ENCODE peak calls at places on chromosomes 11 and 22, in seven cellular contexts. One of them, this sample, is unnamed. For H3K4me1, the result is how much of the 10 kb centered on the place peaks cover.

GRCh38 chr11:84886344-84886743 is 740.8 kb downstream of the DLG2 start:
- DNase-seq in GM23248: peak
- DNase-seq in naive thymus-derived CD4-positive, alpha-beta T cell: no peak
- DNase-seq in right cardiac atrium: no peak
- DNase-seq in SK-N-SH: no peak
- DNase-seq in heart right ventricle: peak
- DNase-seq in mucosa of descending colon: no peak
- DNase-seq in this sample: no peak

GRCh38 chr22:20027966-20028854 is 7.3 kb downstream of the TANGO2 start:
- DNase-seq in naive thymus-derived CD4-positive, alpha-beta T cell: no peak
- DNase-seq in SK-N-SH: no peak
- DNase-seq in GM23248: peak
- DNase-seq in mucosa of descending colon: peak
- DNase-seq in heart right ventricle: no peak
- DNase-seq in right cardiac atrium: peak
- DNase-seq in this sample: peak

GRCh38 chr11:101126551-101127347 is 2.9 kb downstream of the PGR start:
- DNase-seq in heart right ventricle: peak
- DNase-seq in SK-N-SH: no peak
- DNase-seq in naive thymus-derived CD4-positive, alpha-beta T cell: no peak
- DNase-seq in GM23248: peak
- DNase-seq in mucosa of descending colon: peak
- DNase-seq in right cardiac atrium: peak
- DNase-seq in this sample: peak

GRCh38 chr11:71281901-71282300 is 29.5 kb upstream of the SHANK2 start:
- DNase-seq in mucosa of descending colon: peak
- DNase-seq in SK-N-SH: no peak
- DNase-seq in heart right ventricle: no peak
- DNase-seq in naive thymus-derived CD4-positive, alpha-beta T cell: no peak
- DNase-seq in GM23248: no peak
- DNase-seq in right cardiac atrium: no peak
- DNase-seq in this sample: no peak

GRCh38 chr11:16028406-16028805 is 327.9 kb downstream of the SOX6 start:
- DNase-seq in SK-N-SH: no peak
- DNase-seq in naive thymus-derived CD4-positive, alpha-beta T cell: no peak
- DNase-seq in GM23248: no peak
- DNase-seq in mucosa of descending colon: no peak
- DNase-seq in right cardiac atrium: no peak
- DNase-seq in heart right ventricle: no peak
- DNase-seq in this sample: peak

GRCh38 chr11:116596346-116597260 is 176.2 kb downstream of the BUD13 start:
- DNase-seq in heart right ventricle: no peak
- DNase-seq in right cardiac atrium: no peak
- DNase-seq in GM23248: no peak
- DNase-seq in SK-N-SH: no peak
- DNase-seq in mucosa of descending colon: no peak
- DNase-seq in naive thymus-derived CD4-positive, alpha-beta T cell: no peak
- DNase-seq in this sample: no peak

GRCh38 chr11:2825886-2826678 is 59.5 kb downstream of the CDKN1C start:
- DNase-seq in naive thymus-derived CD4-positive, alpha-beta T cell: no peak
- DNase-seq in SK-N-SH: peak
- DNase-seq in heart right ventricle: peak
- DNase-seq in mucosa of descending colon: peak
- DNase-seq in GM23248: peak
- DNase-seq in right cardiac atrium: peak
- DNase-seq in this sample: peak

GRCh38 chr22:45516923-45517675 is 14.4 kb downstream of the FBLN1 start:
- DNase-seq in SK-N-SH: no peak
- DNase-seq in heart right ventricle: no peak
- DNase-seq in mucosa of descending colon: no peak
- DNase-seq in naive thymus-derived CD4-positive, alpha-beta T cell: no peak
- DNase-seq in right cardiac atrium: peak
- DNase-seq in GM23248: peak
- DNase-seq in this sample: peak

GRCh38 chr22:46371623-46372226 is 36.2 kb downstream of the TRMU start:
- DNase-seq in mucosa of descending colon: no peak
- DNase-seq in SK-N-SH: no peak
- DNase-seq in heart right ventricle: no peak
- DNase-seq in naive thymus-derived CD4-positive, alpha-beta T cell: no peak
- DNase-seq in right cardiac atrium: no peak
- DNase-seq in GM23248: no peak
- DNase-seq in this sample: no peak

GRCh38 chr11:6855971-6856542 is 6.8 kb upstream of the OR10A2 start:
- DNase-seq in GM23248: peak
- DNase-seq in mucosa of descending colon: no peak
- DNase-seq in naive thymus-derived CD4-positive, alpha-beta T cell: no peak
- DNase-seq in heart right ventricle: no peak
- DNase-seq in SK-N-SH: no peak
- DNase-seq in right cardiac atrium: no peak
- DNase-seq in this sample: no peak

GRCh38 chr22:45503816-45504702 is 1.4 kb downstream of the FBLN1 start:
- DNase-seq in mucosa of descending colon: no peak
- DNase-seq in heart right ventricle: no peak
- DNase-seq in SK-N-SH: peak
- DNase-seq in GM23248: peak
- DNase-seq in naive thymus-derived CD4-positive, alpha-beta T cell: no peak
- DNase-seq in right cardiac atrium: peak
- DNase-seq in this sample: peak

GRCh38 chr22:46273432-46274148 is 5.8 kb downstream of the TTC38 start:
- DNase-seq in heart right ventricle: no peak
- DNase-seq in naive thymus-derived CD4-positive, alpha-beta T cell: no peak
- DNase-seq in right cardiac atrium: no peak
- DNase-seq in SK-N-SH: no peak
- DNase-seq in GM23248: no peak
- DNase-seq in mucosa of descending colon: no peak
- DNase-seq in this sample: no peak

GRCh38 chr11:8065031-8065430 is 16.0 kb upstream of the TUB start:
- DNase-seq in mucosa of descending colon: no peak
- DNase-seq in right cardiac atrium: no peak
- DNase-seq in naive thymus-derived CD4-positive, alpha-beta T cell: no peak
- DNase-seq in heart right ventricle: no peak
- DNase-seq in SK-N-SH: no peak
- DNase-seq in GM23248: no peak
- DNase-seq in this sample: no peak

GRCh38 chr11:68471360-68472340 is 11.1 kb downstream of the PPP6R3 start:
- DNase-seq in SK-N-SH: no peak
- DNase-seq in GM23248: peak
- DNase-seq in right cardiac atrium: no peak
- DNase-seq in mucosa of descending colon: no peak
- DNase-seq in naive thymus-derived CD4-positive, alpha-beta T cell: peak
- DNase-seq in heart right ventricle: no peak
- DNase-seq in this sample: peak

GRCh38 chr11:68392822-68393221 is 67.7 kb upstream of the PPP6R3 start:
- DNase-seq in SK-N-SH: no peak
- DNase-seq in heart right ventricle: no peak
- DNase-seq in GM23248: no peak
- DNase-seq in mucosa of descending colon: no peak
- DNase-seq in naive thymus-derived CD4-positive, alpha-beta T cell: no peak
- DNase-seq in right cardiac atrium: no peak
- DNase-seq in this sample: no peak

GRCh38 chr11:87926250-87926970 is 248.8 kb downstream of the RAB38 start:
- DNase-seq in naive thymus-derived CD4-positive, alpha-beta T cell: no peak
- DNase-seq in right cardiac atrium: no peak
- DNase-seq in SK-N-SH: no peak
- DNase-seq in mucosa of descending colon: no peak
- DNase-seq in GM23248: peak
- DNase-seq in heart right ventricle: no peak
- DNase-seq in this sample: peak

GRCh38 chr22:24379536-24379935 is 47.9 kb upstream of the ADORA2A start:
- DNase-seq in GM23248: peak
- DNase-seq in SK-N-SH: no peak
- DNase-seq in heart right ventricle: no peak
- DNase-seq in naive thymus-derived CD4-positive, alpha-beta T cell: peak
- DNase-seq in right cardiac atrium: no peak
- DNase-seq in mucosa of descending colon: no peak
- DNase-seq in this sample: no peak

GRCh38 chr11:108009497-108010360 is 1.0 kb downstream of the CUL5 start:
- DNase-seq in naive thymus-derived CD4-positive, alpha-beta T cell: peak
- DNase-seq in heart right ventricle: no peak
- DNase-seq in mucosa of descending colon: no peak
- DNase-seq in right cardiac atrium: no peak
- DNase-seq in GM23248: peak
- DNase-seq in SK-N-SH: peak
- DNase-seq in this sample: no peak

GRCh38 chr11:79055866-79056632 is 384.8 kb downstream of the TENM4 start:
- DNase-seq in SK-N-SH: no peak
- DNase-seq in mucosa of descending colon: no peak
- DNase-seq in right cardiac atrium: no peak
- DNase-seq in naive thymus-derived CD4-positive, alpha-beta T cell: no peak
- DNase-seq in GM23248: peak
- DNase-seq in heart right ventricle: no peak
- DNase-seq in this sample: no peak

GRCh38 chr11:128772814-128773213 is 78.9 kb downstream of the FLI1 start:
- DNase-seq in GM23248: no peak
- DNase-seq in right cardiac atrium: peak
- DNase-seq in SK-N-SH: no peak
- DNase-seq in heart right ventricle: peak
- DNase-seq in mucosa of descending colon: peak
- DNase-seq in naive thymus-derived CD4-positive, alpha-beta T cell: peak
- DNase-seq in this sample: no peak

GRCh38 chr11:36540998-36541397 is 26.8 kb upstream of the RAG1 start:
- DNase-seq in heart right ventricle: peak
- DNase-seq in GM23248: peak
- DNase-seq in right cardiac atrium: no peak
- DNase-seq in SK-N-SH: peak
- DNase-seq in mucosa of descending colon: peak
- DNase-seq in naive thymus-derived CD4-positive, alpha-beta T cell: no peak
- DNase-seq in this sample: peak

GRCh38 chr11:76777922-76778321 is 5.2 kb upstream of the TSKU start:
- DNase-seq in naive thymus-derived CD4-positive, alpha-beta T cell: no peak
- DNase-seq in SK-N-SH: no peak
- DNase-seq in GM23248: no peak
- DNase-seq in heart right ventricle: no peak
- DNase-seq in mucosa of descending colon: no peak
- DNase-seq in right cardiac atrium: no peak
- DNase-seq in this sample: no peak

DNA sequence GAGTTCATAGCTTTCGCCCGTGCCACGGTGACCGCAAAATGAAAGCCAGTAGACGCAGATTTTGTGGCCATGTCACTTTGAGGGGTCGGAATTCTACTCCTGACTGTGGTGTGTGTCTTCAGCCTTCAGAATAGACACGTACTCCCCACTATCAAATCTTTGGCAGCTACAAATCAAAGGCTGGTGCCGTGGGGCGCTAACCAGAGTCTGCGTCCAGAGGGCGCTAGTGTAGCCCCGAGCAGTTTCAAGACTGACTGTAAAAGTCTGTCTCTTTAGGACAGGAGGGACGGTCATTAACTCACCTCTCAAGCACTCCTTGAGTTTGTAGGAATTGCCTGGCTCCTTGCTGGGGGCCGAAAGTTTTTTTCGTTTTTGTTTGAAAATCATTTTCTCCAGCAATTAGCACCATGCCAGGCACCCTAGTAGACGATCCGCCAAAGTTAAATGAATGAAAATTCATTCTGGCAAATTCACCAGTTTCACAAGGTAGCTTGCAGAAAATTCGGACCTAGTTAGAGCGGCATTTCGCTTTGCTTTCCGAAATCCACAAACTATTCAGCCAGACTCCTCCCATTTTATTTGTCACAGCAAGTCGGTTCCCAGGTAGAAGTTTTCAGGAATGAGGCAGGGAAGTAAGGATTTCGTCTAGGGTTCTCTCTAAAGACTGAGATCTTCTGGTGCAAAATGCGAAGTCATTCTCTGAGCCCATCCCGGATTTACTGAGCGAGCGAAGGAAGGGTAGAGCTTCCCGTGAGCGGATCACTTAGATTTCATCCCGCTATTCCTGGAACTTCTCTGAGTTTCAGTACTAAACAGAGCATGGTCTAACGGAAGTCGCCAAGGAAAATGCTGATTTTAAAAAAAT is 2.8 kb upstream of the CALCA start:
- DNase-seq in SK-N-SH: peak
- DNase-seq in naive thymus-derived CD4-positive, alpha-beta T cell: peak
- DNase-seq in right cardiac atrium: peak
- DNase-seq in heart right ventricle: no peak
- DNase-seq in mucosa of descending colon: peak
- DNase-seq in GM23248: peak
- DNase-seq in this sample: peak
- H3K4me3 ChIP-seq in SK-N-SH: peak
- H3K4me3 ChIP-seq in naive thymus-derived CD4-positive, alpha-beta T cell: peak
- H3K4me3 ChIP-seq in right cardiac atrium: peak
- H3K4me3 ChIP-seq in heart right ventricle: peak
- H3K4me3 ChIP-seq in mucosa of descending colon: no peak
- H3K4me3 ChIP-seq in GM23248: no peak
- H3K4me3 ChIP-seq in this sample: peak

DNA sequence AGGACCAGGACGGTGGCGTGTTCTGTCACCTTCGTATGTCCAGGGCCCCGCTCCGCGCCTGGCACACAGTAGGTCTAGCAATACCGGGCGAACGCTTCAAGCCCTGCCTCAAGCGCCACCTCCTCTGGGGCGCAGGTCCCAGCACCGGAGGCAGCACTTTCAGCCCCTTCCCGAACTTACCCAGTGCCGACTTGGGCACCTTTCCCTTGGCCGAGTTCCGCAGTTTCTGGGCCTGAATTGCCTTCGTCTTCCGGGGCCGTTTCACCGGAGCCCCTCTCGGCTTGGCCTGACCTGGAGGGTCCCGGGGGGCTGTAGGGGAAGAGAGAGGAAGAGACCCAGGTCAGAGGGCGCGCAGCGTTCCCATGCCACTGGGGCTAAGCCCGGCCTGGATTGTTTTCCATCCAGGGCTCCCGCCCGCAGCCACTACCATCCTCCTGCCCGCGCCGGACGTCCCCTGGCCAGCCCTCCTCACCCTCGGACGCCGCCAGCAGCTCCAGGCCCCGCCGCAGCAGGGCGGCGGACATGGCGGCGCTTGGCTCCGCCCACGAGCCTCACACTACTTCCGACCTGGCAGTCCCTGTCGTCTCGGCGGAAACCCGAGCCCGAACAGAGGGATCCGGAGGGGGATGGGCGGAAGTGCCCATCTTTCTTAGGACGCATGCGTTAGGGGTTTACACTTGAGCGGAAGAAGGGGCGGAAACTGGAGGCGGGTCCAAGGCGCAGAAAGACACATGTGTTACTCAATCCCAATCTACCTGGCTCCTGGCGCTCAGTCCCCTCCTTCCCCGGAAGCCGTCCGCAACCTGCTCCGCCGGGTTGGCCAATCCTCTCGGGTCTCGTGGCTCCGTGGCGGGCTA is at the start of gene RPS19BP1:
- DNase-seq in mucosa of descending colon: peak
- DNase-seq in GM23248: peak
- DNase-seq in SK-N-SH: peak
- DNase-seq in naive thymus-derived CD4-positive, alpha-beta T cell: peak
- DNase-seq in heart right ventricle: peak
- DNase-seq in right cardiac atrium: peak
- DNase-seq in this sample: peak
- H3K4me1 ChIP-seq in mucosa of descending colon: half or more
- H3K4me1 ChIP-seq in GM23248: under half
- H3K4me1 ChIP-seq in SK-N-SH: under half
- H3K4me1 ChIP-seq in naive thymus-derived CD4-positive, alpha-beta T cell: under half
- H3K4me1 ChIP-seq in heart right ventricle: half or more
- H3K4me1 ChIP-seq in right cardiac atrium: under half
- H3K4me1 ChIP-seq in this sample: under half

GRCh38 chr11:92128026-92128425 is 96.6 kb upstream of the FAT3 start:
- DNase-seq in naive thymus-derived CD4-positive, alpha-beta T cell: no peak
- DNase-seq in heart right ventricle: no peak
- DNase-seq in right cardiac atrium: no peak
- DNase-seq in SK-N-SH: no peak
- DNase-seq in mucosa of descending colon: no peak
- DNase-seq in GM23248: no peak
- DNase-seq in this sample: no peak
- H3K4me3 ChIP-seq in naive thymus-derived CD4-positive, alpha-beta T cell: no peak
- H3K4me3 ChIP-seq in heart right ventricle: no peak
- H3K4me3 ChIP-seq in right cardiac atrium: no peak
- H3K4me3 ChIP-seq in SK-N-SH: no peak
- H3K4me3 ChIP-seq in mucosa of descending colon: no peak
- H3K4me3 ChIP-seq in GM23248: no peak
- H3K4me3 ChIP-seq in this sample: no peak

GRCh38 chr11:62543680-62544444 is 2.7 kb downstream of the AHNAK start:
- DNase-seq in heart right ventricle: no peak
- DNase-seq in GM23248: peak
- DNase-seq in naive thymus-derived CD4-positive, alpha-beta T cell: no peak
- DNase-seq in mucosa of descending colon: peak
- DNase-seq in SK-N-SH: no peak
- DNase-seq in right cardiac atrium: peak
- DNase-seq in this sample: no peak
- H3K4me1 ChIP-seq in heart right ventricle: half or more
- H3K4me1 ChIP-seq in GM23248: under half
- H3K4me1 ChIP-seq in naive thymus-derived CD4-positive, alpha-beta T cell: under half
- H3K4me1 ChIP-seq in mucosa of descending colon: half or more
- H3K4me1 ChIP-seq in SK-N-SH: under half
- H3K4me1 ChIP-seq in right cardiac atrium: under half
- H3K4me1 ChIP-seq in this sample: under half